ENCODE peak calls at places on chromosomes 11 and 22, in nine cellular contexts. Y is HL-60; N is pancreas; P is AG04449; D is CD8-positive, alpha-beta T cell; H is fibroblast of lung; V is neural progenitor cell; W is prostate gland; J is colonic mucosa. X is an unnamed sample.

GRCh38 chr22:39623603-39624500 is 53.3 kb downstream of the CACNA1I start:
- DNase-seq in N (no peak), V (peak; percentile 51), P (no peak), W (no peak), D (no peak), J (no peak), Y (no peak), H (no peak), X (no peak)

GRCh38 chr11:10622957-10623787 is 54.7 kb upstream of the LYVE1 start:
- DNase-seq in N (no peak), H (no peak), Y (peak; percentile 90), D (peak; percentile 18), W (no peak), V (no peak), J (no peak), P (no peak), X (no peak)

GRCh38 chr11:446886-447285 is 3.2 kb upstream of the PTDSS2 start:
- DNase-seq in D (no peak), V (no peak), P (no peak), J (peak; percentile 60), H (no peak), N (no peak), W (no peak), Y (no peak), X (no peak)

GRCh38 chr22:23574371-23574811 is 5.7 kb downstream of the IGLL1 start:
- DNase-seq in V (no peak), N (no peak), W (no peak), J (no peak), D (no peak), Y (no peak), H (no peak), P (no peak), X (no peak)

GRCh38 chr22:29393019-29393608 is 4.7 kb upstream of the AP1B1 start:
- DNase-seq in P (no peak), W (no peak), D (no peak), H (no peak), Y (no peak), J (no peak), N (no peak), V (no peak), X (no peak)

GRCh38 chr11:64090811-64091516 is 55.2 kb downstream of the FLRT1 start:
- DNase-seq in H (no peak), Y (peak; percentile 87), D (no peak), V (peak; percentile 64), J (no peak), P (no peak), W (no peak), N (no peak), X (no peak)

GRCh38 chr11:44003736-44004451 is 43.9 kb upstream of the ACCSL start:
- DNase-seq in Y (no peak), J (no peak), V (no peak), N (no peak), D (no peak), H (no peak), W (no peak), P (no peak), X (no peak)

GRCh38 chr11:92212530-92212929 is 12.1 kb upstream of the FAT3 start:
- DNase-seq in Y (no peak), N (no peak), P (no peak), H (no peak), V (no peak), D (no peak), W (no peak), J (no peak), X (no peak)

GRCh38 chr11:24697722-24698121 is 200.9 kb downstream of the LUZP2 start:
- DNase-seq in Y (no peak), D (no peak), H (peak; percentile 91), W (no peak), V (no peak), P (no peak), N (no peak), J (no peak), X (peak; percentile 53)

GRCh38 chr22:50191041-50191740 is 5.5 kb downstream of the TRABD start:
- DNase-seq in V (no peak), W (no peak), Y (peak; percentile 86), N (peak; percentile 57), J (peak; percentile 49), P (no peak), D (peak; percentile 81), H (no peak), X (no peak)

GRCh38 chr11:2209900-2210321 is 38.3 kb upstream of the TH start:
- DNase-seq in V (no peak), Y (no peak), J (no peak), N (no peak), D (no peak), P (no peak), H (no peak), W (peak; percentile 3), X (no peak)

GRCh38 chr22:21937041-21937820 is 15.4 kb downstream of the PPM1F start:
- DNase-seq in J (peak; percentile 40), Y (peak; percentile 55), D (no peak), H (no peak), W (no peak), N (no peak), P (no peak), V (no peak), X (no peak)

GRCh38 chr11:96393753-96394348 is 4.0 kb downstream of the JRKL start:
- DNase-seq in D (no peak), H (peak; percentile 42), Y (no peak), J (no peak), N (no peak), W (no peak), P (no peak), V (peak; percentile 25), X (peak; percentile 20)
- TF ChIP-seq CTCF in D (peak; percentile 95), H (peak; percentile 71), Y (peak; percentile 45), J (peak; percentile 68), N (peak; percentile 63), W (peak; percentile 69), P (peak; percentile 56), V (peak; percentile 65), X (peak; percentile 68)

DNA sequence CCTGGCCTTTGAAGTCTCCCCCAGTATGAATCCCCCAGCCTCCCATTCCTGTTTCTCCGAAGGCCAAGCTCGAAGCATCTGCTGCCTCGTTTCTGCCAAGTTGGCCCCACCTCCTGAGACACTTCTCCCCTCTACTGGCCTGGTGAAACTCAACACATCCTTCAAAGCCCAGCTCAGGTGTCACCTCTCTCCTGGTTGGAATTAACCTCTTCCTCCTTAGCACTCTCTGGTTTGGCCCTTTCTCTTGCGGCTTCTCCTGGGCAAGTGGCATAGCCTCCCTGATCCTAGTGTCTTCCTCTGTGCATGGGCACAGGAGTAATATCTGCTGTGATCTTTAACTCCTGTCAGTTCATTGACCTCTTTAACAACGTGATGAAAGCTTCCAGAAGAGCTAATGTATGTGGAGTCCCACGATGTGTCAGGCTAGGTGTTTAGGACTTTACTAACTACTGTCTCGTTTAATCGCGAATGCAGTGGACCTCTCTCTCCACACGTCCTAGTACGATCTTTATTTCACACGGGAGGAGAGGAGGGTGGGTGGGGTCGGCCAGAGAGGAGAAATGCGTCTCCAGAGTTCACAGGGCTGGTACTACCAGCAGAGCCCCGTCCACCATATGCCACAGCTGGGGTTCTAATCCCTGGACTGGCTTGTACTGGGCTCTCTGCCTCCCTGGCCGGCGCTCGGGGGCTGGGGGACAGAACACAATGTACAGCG is 824 bp upstream of the PTPRJ start:
- DNase-seq in H (no peak), N (no peak), V (no peak), W (no peak), J (no peak), Y (no peak), D (no peak), P (no peak), X (no peak)
- H3K4me3 ChIP-seq in H (no peak overlapping the region), N (no peak overlapping the region), V (peak overlapping the region; percentile 97), W (peak overlapping the region; percentile 91), J (peak overlapping the region; percentile 18), Y (no peak overlapping the region), D (peak overlapping the region; percentile 20), P (peak overlapping the region; percentile 65), X (peak overlapping the region; percentile 65)

GRCh38 chr11:67401495-67402191 is at the start of gene PPP1CA:
- DNase-seq in H (peak; percentile 79), V (peak; percentile 96), Y (peak; percentile 88), W (peak; percentile 86), D (peak; percentile 86), N (peak; percentile 96), P (no peak), J (peak; percentile 93), X (no peak)

GRCh38 chr11:67397986-67398660 is 3.5 kb downstream of the PPP1CA start:
- DNase-seq in D (no peak), J (no peak), V (no peak), W (no peak), P (no peak), H (no peak), Y (no peak), N (no peak), X (no peak)

GRCh38 chr11:67400251-67400941 is 1.3 kb downstream of the PPP1CA start:
- DNase-seq in N (no peak), W (no peak), J (peak; percentile 53), P (no peak), H (no peak), V (no peak), Y (no peak), D (no peak), X (no peak)

GRCh38 chr11:67398661-67399563 is 2.7 kb downstream of the PPP1CA start:
- DNase-seq in D (no peak), J (no peak), P (no peak), W (no peak), H (no peak), N (no peak), Y (no peak), V (no peak), X (no peak)

GRCh38 chr11:67400942-67401494 is 640 bp downstream of the PPP1CA start:
- DNase-seq in P (no peak), N (no peak), W (no peak), V (no peak), H (no peak), Y (no peak), D (no peak), J (no peak), X (no peak)
- TF ChIP-seq CTCF in P (no peak), N (no peak), W (no peak), V (no peak), H (no peak), Y (no peak), D (no peak), J (no peak), X (no peak)

GRCh38 chr11:78190871-78191538 is 2.3 kb downstream of the USP35 start:
- DNase-seq in N (no peak), D (no peak), V (no peak), Y (no peak), H (no peak), W (no peak), J (no peak), P (no peak), X (no peak)

GRCh38 chr11:78189851-78190250 is 1.1 kb downstream of the USP35 start:
- DNase-seq in D (no peak), V (no peak), Y (no peak), N (no peak), J (no peak), H (no peak), P (no peak), W (no peak), X (no peak)

GRCh38 chr11:78188809-78189724 is at the start of gene USP35:
- DNase-seq in D (no peak), P (no peak), W (no peak), Y (no peak), J (no peak), V (no peak), H (no peak), N (no peak), X (no peak)

GRCh38 chr11:78192223-78192719 is 3.6 kb downstream of the USP35 start:
- DNase-seq in P (no peak), J (no peak), N (peak; percentile 91), D (no peak), W (no peak), V (no peak), H (no peak), Y (no peak), X (no peak)

GRCh38 chr11:78190374-78190773 is 1.7 kb downstream of the USP35 start:
- DNase-seq in J (no peak), V (no peak), P (no peak), N (no peak), W (no peak), Y (no peak), H (no peak), D (no peak), X (no peak)
- H3K4me3 ChIP-seq in J (no peak overlapping the region), V (no peak overlapping the region), P (peak overlapping the region; percentile 96), N (no peak overlapping the region), W (no peak overlapping the region), Y (no peak overlapping the region), H (peak overlapping the region; percentile 83), D (no peak overlapping the region), X (no peak overlapping the region)

X was measured in retinal pigment epithelial cell.